ENCODE peak calls at places on chromosomes 12 and 14, in six cellular contexts. T is GM23338, R is transverse colon, P is fibroblast of pulmonary artery, Z is fibroblast of the aortic adventitia, J is epithelial cell of proximal tubule. L is an unnamed sample.

GRCh38 chr14:100660498-100661339 is 66.0 kb upstream of the DLK1 start:
- DNase-seq in T (no peak), R (no peak), P (no peak), Z (no peak), J (no peak), L (no peak)

GRCh38 chr14:75427482-75428229 is at the start of gene JDP2:
- DNase-seq in T (peak), R (peak), P (peak), Z (peak), J (no peak), L (peak)

GRCh38 chr12:93484315-93484981 is 17.1 kb downstream of the MRPL42 start:
- DNase-seq in T (no peak), R (no peak), P (peak), Z (no peak), J (no peak), L (no peak)

GRCh38 chr14:56198438-56198837 is 80.2 kb downstream of the PELI2 start:
- DNase-seq in T (no peak), R (no peak), P (no peak), Z (no peak), J (no peak), L (no peak)

GRCh38 chr12:105581420-105581819 is 250.9 kb downstream of the C12orf75 start:
- DNase-seq in T (no peak), R (no peak), P (no peak), Z (no peak), J (no peak), L (no peak)

GRCh38 chr14:78130356-78130755 is 39.8 kb upstream of the NRXN3 start:
- DNase-seq in T (no peak), R (no peak), P (no peak), Z (no peak), J (no peak), L (no peak)

GRCh38 chr14:76376001-76376404 is at the start of gene ESRRB:
- DNase-seq in T (peak), R (no peak), P (peak), Z (no peak), J (no peak), L (no peak)

GRCh38 chr12:153080-153746 is 60.7 kb downstream of the SLC6A12 start:
- DNase-seq in T (peak), R (peak), P (peak), Z (peak), J (no peak), L (peak)

GRCh38 chr14:76827696-76828301 is 1.6 kb downstream of the LRRC74A start:
- DNase-seq in T (peak), R (no peak), P (peak), Z (peak), J (no peak), L (no peak)

GRCh38 chr14:71855399-71856036 is 76.7 kb upstream of the RGS6 start:
- DNase-seq in T (peak), R (peak), P (peak), Z (peak), J (peak), L (peak)

GRCh38 chr14:21044106-21044618 is 2.0 kb downstream of the RNASE7 start:
- DNase-seq in T (no peak), R (peak), P (no peak), Z (no peak), J (no peak), L (no peak)

GRCh38 chr12:10537721-10538120 is 32.0 kb downstream of the EIF2S3B start:
- DNase-seq in T (no peak), R (no peak), P (no peak), Z (no peak), J (no peak), L (no peak)

GRCh38 chr12:25752910-25753309 is 199.8 kb upstream of the LMNTD1 start:
- DNase-seq in T (no peak), R (no peak), P (no peak), Z (no peak), J (no peak), L (no peak)

GRCh38 chr12:18148961-18149360 is 59.0 kb upstream of the RERGL start:
- DNase-seq in T (no peak), R (no peak), P (no peak), Z (no peak), J (no peak), L (no peak)

GRCh38 chr12:121794532-121795028 is 1.1 kb upstream of the RHOF start:
- DNase-seq in T (no peak), R (peak), P (no peak), Z (no peak), J (no peak), L (no peak)

GRCh38 chr12:323507-323906 is 60.9 kb upstream of the SLC6A13 start:
- DNase-seq in T (no peak), R (no peak), P (no peak), Z (no peak), J (no peak), L (no peak)

GRCh38 chr14:55354500-55354899 is 57.1 kb downstream of the ATG14 start:
- DNase-seq in T (peak), R (peak), P (peak), Z (peak), J (no peak), L (peak)

GRCh38 chr12:100826323-100826722 is 31.7 kb downstream of the ANO4 start:
- DNase-seq in T (peak), R (peak), P (peak), Z (peak), J (no peak), L (no peak)

GRCh38 chr14:104085032-104085888 is at the start of gene ASPG:
- DNase-seq in T (peak), R (peak), P (no peak), Z (no peak), J (no peak), L (no peak)

GRCh38 chr12:1806301-1807106 is 13.9 kb upstream of the LRTM2 start:
- DNase-seq in T (no peak), R (no peak), P (no peak), Z (peak), J (no peak), L (no peak)

GRCh38 chr14:35355981-35356839 is 48.3 kb downstream of the NFKBIA start:
- DNase-seq in T (no peak), R (peak), P (peak), Z (peak), J (no peak), L (peak)

GRCh38 chr12:123714302-123714627 is 2.1 kb downstream of the ATP6V0A2 start:
- DNase-seq in T (no peak), R (no peak), P (no peak), Z (no peak), J (no peak), L (peak)

GRCh38 chr14:22547948-22548750 is 40.9 kb downstream of the DAD1 start:
- DNase-seq in T (no peak), R (no peak), P (no peak), Z (no peak), J (no peak), L (no peak)

DNA sequence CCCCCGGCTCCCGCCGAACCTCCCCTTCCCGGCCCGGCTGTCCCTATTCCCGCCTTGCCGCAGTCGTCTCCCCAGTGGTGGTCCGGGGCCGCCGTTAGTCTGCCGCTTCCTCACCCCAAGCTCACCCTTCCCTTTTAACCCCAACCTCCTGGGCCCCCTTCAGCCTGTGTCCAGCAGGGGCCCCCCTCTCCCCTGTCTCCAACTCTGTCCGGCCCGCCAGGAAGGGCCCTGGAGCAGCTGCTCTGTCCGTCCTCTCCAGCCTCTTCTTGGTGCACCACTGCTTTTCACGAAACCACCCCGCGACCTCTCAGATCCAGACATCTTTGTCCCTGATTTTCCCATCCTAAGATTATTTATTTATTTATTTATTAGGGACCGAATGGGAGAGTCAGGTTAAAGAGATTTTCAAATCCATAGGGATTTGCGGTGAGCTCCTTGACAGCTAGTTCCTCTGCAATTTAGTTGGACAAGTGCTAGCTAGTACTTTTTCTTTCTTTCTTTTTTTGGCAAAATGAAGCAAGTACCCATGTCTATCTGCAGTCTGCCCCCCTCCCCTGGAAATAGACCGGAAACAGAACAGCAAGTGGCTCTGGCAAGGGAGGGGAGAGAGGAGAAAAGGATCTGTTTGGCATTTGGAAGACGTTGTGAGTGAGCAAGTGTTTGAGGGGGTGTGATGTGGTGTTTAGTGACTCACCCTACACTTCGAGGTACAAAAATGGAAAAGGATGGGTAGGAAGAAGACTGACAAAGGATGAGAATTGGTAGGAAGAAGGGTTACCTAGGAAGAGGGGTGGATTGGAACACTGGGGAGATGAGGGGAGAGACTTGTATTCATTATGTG is 632 bp downstream of the UBR7 start:
- DNase-seq in T (peak), R (no peak), P (peak), Z (peak), J (no peak), L (peak)
- TF ChIP-seq CTCF in T (peak), R (peak), P (peak), Z (peak), J (peak), L (peak)

DNA sequence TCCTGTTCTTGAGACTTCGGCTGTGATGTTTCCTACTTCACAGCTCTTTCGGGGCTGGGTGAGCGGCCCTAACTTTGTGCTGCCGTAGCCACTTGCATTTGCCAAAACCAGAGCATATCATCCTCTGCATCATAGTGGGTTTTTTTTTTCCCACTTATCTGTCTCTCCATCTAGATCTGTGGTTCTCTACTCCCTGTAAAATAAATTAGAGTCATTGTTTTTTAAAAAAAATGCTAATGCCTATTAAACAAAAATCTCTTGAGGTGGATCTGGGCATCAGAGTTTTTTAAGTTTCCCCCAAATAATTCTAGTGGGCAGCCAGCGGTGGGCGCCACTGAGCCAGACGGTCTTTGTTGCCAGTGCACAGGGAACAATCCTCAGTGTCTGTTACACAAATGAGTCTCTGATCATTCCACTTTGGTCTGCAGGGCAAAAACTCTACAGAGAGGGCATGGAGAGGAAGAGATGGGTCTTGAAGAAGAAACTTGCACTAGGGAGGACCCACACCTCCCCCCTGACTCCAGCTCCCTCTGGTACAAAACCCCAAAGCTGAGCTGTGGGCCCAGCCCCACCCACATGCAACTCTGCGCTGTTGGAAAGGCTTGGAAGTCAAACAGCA is 62.4 kb upstream of the BCL2L14 start:
- DNase-seq in T (peak), R (peak), P (no peak), Z (no peak), J (no peak), L (no peak)
- TF ChIP-seq CTCF in T (peak), R (peak), P (peak), Z (no peak), J (peak), L (peak)

GRCh38 chr12:111437816-111438454 is 32.2 kb downstream of the SH2B3 start:
- DNase-seq in T (no peak), R (peak), P (peak), Z (peak), J (no peak), L (no peak)
- TF ChIP-seq CTCF in T (no peak), R (no peak), P (no peak), Z (no peak), J (no peak), L (no peak)

GRCh38 chr14:66698503-66698902 is 190.6 kb downstream of the GPHN start:
- DNase-seq in T (no peak), R (no peak), P (no peak), Z (no peak), J (no peak), L (no peak)

GRCh38 chr14:66696326-66696725 is 188.4 kb downstream of the GPHN start:
- DNase-seq in T (no peak), R (no peak), P (no peak), Z (no peak), J (no peak), L (no peak)

DNA sequence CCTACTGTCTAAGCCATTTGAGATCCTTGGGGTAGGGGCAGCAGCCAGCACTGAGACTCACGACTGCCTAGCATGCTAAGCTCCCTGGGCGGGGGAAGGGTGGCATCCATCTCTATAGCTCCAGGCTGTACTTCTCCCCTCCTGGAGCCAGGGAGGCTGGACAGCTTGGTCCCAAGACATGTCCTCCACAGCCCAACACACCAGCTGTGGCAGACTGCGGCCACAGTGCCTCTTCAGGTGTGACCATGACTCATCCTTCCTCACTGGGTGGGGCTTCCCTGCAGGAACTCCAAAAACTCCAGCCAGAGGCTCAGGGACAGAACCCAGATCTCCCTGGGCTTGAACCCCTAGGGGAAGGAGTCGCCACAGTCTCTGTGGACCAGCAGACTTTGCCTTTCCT is 193.9 kb downstream of the GPHN start:
- DNase-seq in T (no peak), R (no peak), P (no peak), Z (no peak), J (no peak), L (no peak)
- TF ChIP-seq CTCF in T (no peak), R (no peak), P (no peak), Z (no peak), J (no peak), L (no peak)

L was measured in GM10248.